ENCODE peak calls at places on chromosomes 3 and 15, in four cellular contexts. C, S, V and W are unnamed samples.

GRCh38 chr3:100483529-100483928 is 8.9 kb upstream of the TMEM45A start:
- DNase-seq in C (no peak), S (no peak), V (no peak), W (no peak)

GRCh38 chr15:26421065-26421464 is 351.8 kb downstream of the GABRB3 start:
- DNase-seq in C (no peak), S (no peak), V (no peak), W (no peak)

GRCh38 chr15:98382139-98382538 is 266.2 kb upstream of the IGF1R start:
- DNase-seq in C (no peak), S (no peak), V (no peak), W (no peak)

GRCh38 chr3:177615015-177615414 is 417.7 kb upstream of the TBL1XR1 start:
- DNase-seq in C (no peak), S (no peak), V (no peak), W (no peak)

GRCh38 chr3:25396251-25396650 is 31.8 kb upstream of the RARB start:
- DNase-seq in C (no peak), S (no peak), V (no peak), W (no peak)

GRCh38 chr3:95097493-95097892 is 1034.6 kb downstream of the NSUN3 start:
- DNase-seq in C (no peak), S (no peak), V (no peak), W (no peak)

GRCh38 chr15:56353119-56353518 is 12.1 kb upstream of the TEX9 start:
- DNase-seq in C (no peak), S (no peak), V (no peak), W (no peak)

GRCh38 chr15:67118808-67119207 is 53.4 kb downstream of the SMAD3 start:
- DNase-seq in C (no peak), S (no peak), V (no peak), W (no peak)

GRCh38 chr15:86044981-86045380 is 34.7 kb upstream of the AGBL1 start:
- DNase-seq in C (no peak), S (peak), V (peak), W (peak)

GRCh38 chr3:112640864-112641751 is at the start of gene CCDC80:
- DNase-seq in C (no peak), S (no peak), V (no peak), W (no peak)

GRCh38 chr15:96695426-96695825 is 364.9 kb downstream of the NR2F2 start:
- DNase-seq in C (no peak), S (no peak), V (no peak), W (no peak)

GRCh38 chr3:15327941-15328340 is 4.4 kb downstream of the SH3BP5 start:
- DNase-seq in C (no peak), S (peak), V (no peak), W (no peak)

GRCh38 chr3:14406336-14406735 is 3.9 kb downstream of the SLC6A6 start:
- DNase-seq in C (no peak), S (no peak), V (no peak), W (no peak)

GRCh38 chr15:90407871-90408317 is 19.9 kb downstream of the IQGAP1 start:
- DNase-seq in C (no peak), S (no peak), V (no peak), W (no peak)

GRCh38 chr15:67188551-67189218 is 65.8 kb downstream of the AAGAB start:
- DNase-seq in C (no peak), S (no peak), V (no peak), W (no peak)

GRCh38 chr3:62696011-62696410 is 179.2 kb downstream of the CADPS start:
- DNase-seq in C (no peak), S (no peak), V (no peak), W (no peak)

GRCh38 chr3:129007792-129008191 is 6.7 kb downstream of the EFCC1 start:
- DNase-seq in C (no peak), S (no peak), V (no peak), W (no peak)

GRCh38 chr3:128408693-128409620 is 57.7 kb downstream of the DNAJB8 start:
- DNase-seq in C (no peak), S (no peak), V (no peak), W (no peak)

GRCh38 chr15:34993877-34994276 is 5.8 kb upstream of the ZNF770 start:
- DNase-seq in C (peak), S (peak), V (no peak), W (no peak)